ENCODE peak calls at places on chromosome 14, in nine cellular contexts. W is lung, V is mucosa of descending colon, K is stomach, I is OCI-LY7, H is HCT116, O is psoas muscle, T is GM23338, N is tibial artery. X is an unnamed sample.

GRCh38 chr14:98198385-98198784 is 1073.6 kb downstream of the BCL11B start:
- DNase-seq in W (no peak), V (no peak), K (no peak), I (no peak), H (no peak), O (no peak), T (no peak), N (no peak), X (peak; percentile 28)

GRCh38 chr14:83556065-83556464 is 1973.9 kb upstream of the FLRT2 start:
- DNase-seq in W (no peak), V (no peak), K (no peak), I (no peak), H (no peak), O (no peak), T (no peak), N (no peak), X (no peak)

GRCh38 chr14:71594828-71595227 is 337.4 kb upstream of the RGS6 start:
- DNase-seq in W (no peak), V (no peak), K (no peak), I (no peak), H (no peak), O (no peak), T (no peak), N (no peak), X (no peak)

GRCh38 chr14:61334197-61334701 is 12.9 kb downstream of the PRKCH start:
- DNase-seq in W (no peak), V (no peak), K (no peak), I (no peak), H (no peak), O (no peak), T (peak; percentile 2), N (no peak), X (no peak)

GRCh38 chr14:32258574-32258973 is 55.5 kb upstream of the RNU6-8 start:
- DNase-seq in W (no peak), V (no peak), K (no peak), I (no peak), H (no peak), O (no peak), T (no peak), N (no peak), X (no peak)

GRCh38 chr14:67251573-67252226 is 10.5 kb downstream of the PALS1 start:
- DNase-seq in W (no peak), V (no peak), K (no peak), I (no peak), H (no peak), O (no peak), T (peak; percentile 24), N (no peak), X (no peak)

GRCh38 chr14:94132285-94132887 is 3.0 kb upstream of the IFI27L2 start:
- DNase-seq in W (peak; percentile 59), V (no peak), K (peak; percentile 66), I (peak; percentile 79), H (peak; percentile 66), O (no peak), T (peak; percentile 86), N (peak; percentile 38), X (peak; percentile 75)

GRCh38 chr14:69226178-69226577 is 33.8 kb upstream of the GALNT16 start:
- DNase-seq in W (no peak), V (no peak), K (no peak), I (no peak), H (no peak), O (no peak), T (no peak), N (no peak), X (no peak)

GRCh38 chr14:82854131-82854530 is 1320.5 kb upstream of the SEL1L start:
- DNase-seq in W (no peak), V (no peak), K (no peak), I (no peak), H (no peak), O (no peak), T (peak; percentile 53), N (no peak), X (no peak)

GRCh38 chr14:51073751-51074150 is 21.2 kb downstream of the TRIM9 start:
- DNase-seq in W (no peak), V (no peak), K (no peak), I (no peak), H (no peak), O (no peak), T (no peak), N (no peak), X (no peak)

GRCh38 chr14:92470215-92470614 is 43.4 kb upstream of the RIN3 start:
- DNase-seq in W (no peak), V (no peak), K (no peak), I (no peak), H (no peak), O (no peak), T (peak; percentile 11), N (no peak), X (peak; percentile 81)

GRCh38 chr14:102192840-102193502 is 53.3 kb downstream of the WDR20 start:
- DNase-seq in W (no peak), V (no peak), K (no peak), I (no peak), H (no peak), O (no peak), T (peak; percentile 47), N (no peak), X (no peak)

GRCh38 chr14:22836301-22837058 is at the start of gene MMP14:
- DNase-seq in W (peak; percentile 76), V (peak; percentile 75), K (peak; percentile 69), I (no peak), H (no peak), O (peak; percentile 77), T (peak; percentile 80), N (peak; percentile 93), X (peak; percentile 50)
- H3K4me3 ChIP-seq in W (peak within 1 kb of the TSS; percentile 74), V (peak within 1 kb of the TSS; percentile 80), K (peak within 1 kb of the TSS; percentile 77), I (no peak within 1 kb of the TSS), H (peak within 1 kb of the TSS; percentile 56), O (peak within 1 kb of the TSS; percentile 77), T (peak within 1 kb of the TSS; percentile 95), N (peak within 1 kb of the TSS; percentile 84), X (peak within 1 kb of the TSS; percentile 68)

GRCh38 chr14:50057331-50057730 is 59.0 kb downstream of the VCPKMT start:
- DNase-seq in W (no peak), V (no peak), K (no peak), I (no peak), H (no peak), O (no peak), T (no peak), N (no peak), X (no peak)
- TF ChIP-seq CTCF in W (no peak), V (no peak), K (no peak), I (no peak), H (no peak), O (no peak), T (no peak), N (no peak), X (no peak)

GRCh38 chr14:26597136-26598080 is at the start of gene NOVA1:
- DNase-seq in W (no peak), V (peak; percentile 42), K (no peak), I (no peak), H (no peak), O (peak; percentile 20), T (peak; percentile 69), N (peak; percentile 25), X (no peak)
- H3K4me3 ChIP-seq in W (peak within 1 kb of the TSS; percentile 59), V (peak within 1 kb of the TSS; percentile 25), K (peak within 1 kb of the TSS; percentile 67), I (no peak within 1 kb of the TSS), H (no peak within 1 kb of the TSS), O (peak within 1 kb of the TSS; percentile 67), T (peak within 1 kb of the TSS; percentile 82), N (peak within 1 kb of the TSS; percentile 70), X (peak within 1 kb of the TSS; percentile 43)

DNA sequence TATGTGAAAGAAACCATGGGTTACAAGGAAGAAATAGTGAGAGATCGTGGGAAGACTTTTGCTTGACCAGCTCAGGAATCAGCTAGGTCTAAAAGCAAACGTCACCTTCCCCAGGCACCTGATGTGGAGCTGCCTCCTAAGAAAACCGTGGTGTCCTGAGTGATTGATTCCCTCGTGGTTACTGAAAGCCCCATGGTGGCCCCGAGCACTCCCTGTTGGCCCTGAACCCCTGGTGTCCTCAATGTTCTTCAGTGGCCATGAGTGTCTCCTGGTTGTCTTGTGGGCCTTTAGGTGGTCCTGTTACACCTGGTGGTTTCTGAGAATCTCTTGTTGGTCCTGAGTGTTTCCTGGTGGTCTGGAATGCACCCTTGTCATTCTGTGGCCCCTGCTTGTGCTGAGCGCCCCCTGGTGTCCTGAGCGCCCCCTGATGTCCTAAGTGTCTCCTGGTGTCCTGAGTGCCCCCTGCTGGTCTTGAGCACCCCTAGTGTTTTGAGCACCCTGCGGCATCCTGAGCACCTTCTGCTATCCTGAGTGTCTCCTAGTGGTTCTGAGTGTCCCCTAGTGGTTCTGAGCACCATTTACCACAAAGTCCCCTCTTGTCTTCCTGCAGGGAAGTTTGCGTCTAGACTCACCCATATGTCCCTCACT is 518.7 kb downstream of the TMEM121 start:
- DNase-seq in W (no peak), V (peak; percentile 62), K (peak; percentile 60), I (no peak), H (peak; percentile 36), O (peak; percentile 18), T (peak; percentile 8), N (peak; percentile 25), X (no peak)
- TF ChIP-seq CTCF in W (peak; percentile 35), V (no peak), K (peak; percentile 33), I (no peak), H (peak; percentile 98), O (no peak), T (peak; percentile 33), N (peak; percentile 10), X (no peak)

GRCh38 chr14:65281991-65282908 is 130.3 kb upstream of the FUT8 start:
- DNase-seq in W (no peak), V (no peak), K (no peak), I (peak; percentile 58), H (no peak), O (no peak), T (peak; percentile 76), N (no peak), X (no peak)
- H3K4me3 ChIP-seq in W (no peak overlapping the region), V (no peak overlapping the region), K (peak overlapping the region; percentile 29), I (peak overlapping the region; percentile 34), H (no peak overlapping the region), O (peak overlapping the region; percentile 21), T (peak overlapping the region; percentile 16), N (no peak overlapping the region), X (no peak overlapping the region)

DNA sequence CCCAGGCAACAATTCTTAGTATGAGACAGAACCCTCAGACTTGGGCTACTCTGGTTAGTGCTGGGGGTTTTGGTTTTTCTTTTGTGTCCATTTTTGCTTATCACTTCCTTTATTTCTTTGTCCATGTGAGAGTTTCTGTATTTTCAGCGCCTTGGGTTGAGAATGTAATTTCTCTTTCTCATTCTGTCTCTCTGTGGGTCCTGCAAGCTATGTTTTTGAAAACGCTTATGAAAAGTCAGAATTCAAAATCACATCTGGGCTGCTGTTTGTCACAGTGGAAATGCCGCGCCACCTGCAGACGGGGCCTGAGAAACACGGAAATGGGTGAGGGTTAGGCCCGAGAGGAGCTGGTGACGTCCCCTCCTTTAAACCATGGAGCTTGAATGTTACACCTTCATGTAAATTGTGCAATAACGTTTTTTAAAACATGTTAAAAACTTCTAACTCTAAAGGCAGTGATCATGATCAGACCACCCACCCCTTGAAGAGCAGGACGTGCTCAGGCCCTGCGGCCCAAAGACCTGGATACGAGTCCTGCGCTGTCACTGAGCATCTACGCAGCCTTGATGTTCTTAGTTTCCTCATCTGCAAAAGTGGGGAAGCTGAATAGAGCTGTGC is 26.1 kb downstream of the JDP2 start:
- DNase-seq in W (no peak), V (no peak), K (no peak), I (peak; percentile 76), H (no peak), O (no peak), T (peak; percentile 42), N (no peak), X (no peak)
- TF ChIP-seq CTCF in W (no peak), V (no peak), K (no peak), I (peak; percentile 96), H (no peak), O (no peak), T (peak; percentile 64), N (no peak), X (no peak)